ENCODE peak calls at places on chromosomes 16 and 17, in seven cellular contexts. I is MV-4-11, C is aorta, B is IMR-90, V is NCI-H1105, K is adrenal gland, T is T follicular helper cell. U is an unnamed sample.

GRCh38 chr17:69501591-69502468 is 87.3 kb downstream of the MAP2K6 start:
- DNase-seq in I (peak; percentile 64), C (no peak), B (peak; percentile 90), V (peak; percentile 20), K (no peak), T (no peak), U (peak; percentile 47)

GRCh38 chr17:32489320-32490100 is 2.7 kb downstream of the CDK5R1 start:
- DNase-seq in I (peak; percentile 38), C (no peak), B (no peak), V (no peak), K (no peak), T (no peak), U (no peak)

GRCh38 chr16:25823891-25824290 is 132.1 kb downstream of the HS3ST4 start:
- DNase-seq in I (peak; percentile 5), C (no peak), B (no peak), V (no peak), K (peak; percentile 43), T (no peak), U (peak; percentile 32)

GRCh38 chr17:75048396-75048933 is 1.4 kb downstream of the KCTD2 start:
- DNase-seq in I (peak; percentile 37), C (no peak), B (peak; percentile 10), V (no peak), K (peak; percentile 73), T (no peak), U (no peak)

GRCh38 chr17:38852771-38853291 is 690 bp downstream of the RPL23 start:
- DNase-seq in I (no peak), C (no peak), B (no peak), V (no peak), K (no peak), T (no peak), U (no peak)

GRCh38 chr16:10896723-10897122 is 19.7 kb downstream of the CIITA start:
- DNase-seq in I (peak; percentile 76), C (no peak), B (no peak), V (no peak), K (no peak), T (no peak), U (no peak)

GRCh38 chr17:40540448-40540847 is 24.8 kb downstream of the CCR7 start:
- DNase-seq in I (no peak), C (peak; percentile 47), B (no peak), V (no peak), K (no peak), T (no peak), U (no peak)

GRCh38 chr16:78689031-78689430 is 589.6 kb downstream of the WWOX start:
- DNase-seq in I (no peak), C (no peak), B (peak; percentile 1), V (no peak), K (no peak), T (no peak), U (no peak)

GRCh38 chr16:84841787-84842300 is 22.1 kb downstream of the CRISPLD2 start:
- DNase-seq in I (no peak), C (no peak), B (no peak), V (peak; percentile 77), K (no peak), T (no peak), U (peak; percentile 96)

GRCh38 chr16:55480228-55480655 is 1.2 kb downstream of the MMP2 start:
- DNase-seq in I (peak; percentile 64), C (peak; percentile 94), B (peak; percentile 93), V (peak; percentile 17), K (peak; percentile 63), T (no peak), U (peak; percentile 67)

GRCh38 chr16:46658925-46659324 is 30.1 kb downstream of the VPS35 start:
- DNase-seq in I (peak; percentile 100), C (no peak), B (no peak), V (no peak), K (peak; percentile 45), T (no peak), U (no peak)

GRCh38 chr17:80720624-80721577 is 176.3 kb downstream of the RPTOR start:
- DNase-seq in I (no peak), C (no peak), B (peak; percentile 86), V (no peak), K (no peak), T (peak; percentile 47), U (no peak)

GRCh38 chr16:78784773-78785172 is 685.3 kb downstream of the WWOX start:
- DNase-seq in I (no peak), C (no peak), B (no peak), V (no peak), K (no peak), T (no peak), U (no peak)

GRCh38 chr16:22428654-22429053 is 54.2 kb upstream of the CDR2 start:
- DNase-seq in I (no peak), C (no peak), B (no peak), V (no peak), K (peak; percentile 74), T (no peak), U (no peak)

GRCh38 chr17:19440421-19440820 is 29.4 kb downstream of the RNF112 start:
- DNase-seq in I (no peak), C (no peak), B (no peak), V (no peak), K (no peak), T (no peak), U (no peak)

GRCh38 chr17:49548506-49549310 is 27.0 kb upstream of the NXPH3 start:
- DNase-seq in I (peak; percentile 39), C (no peak), B (peak; percentile 30), V (no peak), K (no peak), T (no peak), U (peak; percentile 85)

GRCh38 chr17:80457236-80457856 is 19.1 kb downstream of the NPTX1 start:
- DNase-seq in I (peak; percentile 88), C (no peak), B (no peak), V (no peak), K (no peak), T (no peak), U (no peak)